ENCODE peak calls at places on chromosomes 4 and X, in six cellular contexts. G, K, V, H, U and O are unnamed samples.

GRCh38 chrX:103376118-103376978 is at the start of gene BEX3:
- DNase-seq in G (no peak), K (peak; percentile 59), V (no peak), H (peak; percentile 70), U (peak; percentile 69), O (peak; percentile 85)

GRCh38 chrX:120560405-120560841 is 339 bp downstream of the CUL4B start:
- DNase-seq in G (no peak), K (peak; percentile 39), V (no peak), H (no peak), U (no peak), O (no peak)

GRCh38 chr4:53913098-53913497 is 151.3 kb downstream of the CHIC2 start:
- DNase-seq in G (no peak), K (no peak), V (no peak), H (no peak), U (no peak), O (no peak)

GRCh38 chr4:84966382-84967291 is at the start of gene WDFY3:
- DNase-seq in G (peak; percentile 83), K (peak; percentile 89), V (no peak), H (peak; percentile 86), U (peak; percentile 83), O (peak; percentile 88)

GRCh38 chrX:20253232-20253543 is 13.5 kb downstream of the RPS6KA3 start:
- DNase-seq in G (no peak), K (no peak), V (no peak), H (no peak), U (no peak), O (no peak)

GRCh38 chr4:46931981-46932380 is 22.9 kb upstream of the COX7B2 start:
- DNase-seq in G (no peak), K (peak; percentile 70), V (peak; percentile 2), H (no peak), U (peak; percentile 3), O (no peak)

GRCh38 chr4:6041794-6042193 is 23.6 kb upstream of the C4orf50 start:
- DNase-seq in G (no peak), K (no peak), V (no peak), H (no peak), U (no peak), O (no peak)

GRCh38 chrX:94401426-94401825 is 727.4 kb downstream of the FAM133A start:
- DNase-seq in G (no peak), K (no peak), V (no peak), H (no peak), U (peak; percentile 0), O (no peak)

GRCh38 chrX:20487227-20487626 is 220.5 kb upstream of the RPS6KA3 start:
- DNase-seq in G (no peak), K (peak; percentile 24), V (no peak), H (no peak), U (no peak), O (no peak)

GRCh38 chr4:138158746-138159297 is 83.3 kb downstream of the SLC7A11 start:
- DNase-seq in G (peak; percentile 2), K (peak; percentile 91), V (no peak), H (no peak), U (no peak), O (no peak)

GRCh38 chr4:186780291-186781031 is 56.8 kb upstream of the FAT1 start:
- DNase-seq in G (no peak), K (peak; percentile 10), V (no peak), H (no peak), U (no peak), O (no peak)

GRCh38 chr4:81919238-81919637 is 447.5 kb upstream of the RASGEF1B start:
- DNase-seq in G (peak; percentile 35), K (peak; percentile 1), V (no peak), H (no peak), U (peak; percentile 28), O (peak; percentile 3)

GRCh38 chrX:10030570-10030969 is 63.4 kb downstream of the CLDN34 start:
- DNase-seq in G (no peak), K (peak; percentile 82), V (no peak), H (no peak), U (peak; percentile 92), O (no peak)

GRCh38 chr4:73883306-73883705 is 14.1 kb downstream of the CXCL1 start:
- DNase-seq in G (no peak), K (peak; percentile 79), V (no peak), H (no peak), U (no peak), O (no peak)

GRCh38 chrX:13248867-13249521 is 70.9 kb downstream of the ATXN3L start:
- DNase-seq in G (no peak), K (no peak), V (no peak), H (no peak), U (no peak), O (no peak)

GRCh38 chrX:94045724-94046123 is 371.7 kb downstream of the FAM133A start:
- DNase-seq in G (no peak), K (no peak), V (no peak), H (no peak), U (no peak), O (no peak)

GRCh38 chrX:128698528-128698927 is 646.3 kb upstream of the ACTRT1 start:
- DNase-seq in G (no peak), K (no peak), V (no peak), H (no peak), U (no peak), O (no peak)

GRCh38 chr4:119942806-119943205 is 123.8 kb downstream of the MAD2L1 start:
- DNase-seq in G (no peak), K (peak; percentile 63), V (no peak), H (no peak), U (no peak), O (no peak)

GRCh38 chrX:38061335-38061734 is 55.0 kb downstream of the SYTL5 start:
- DNase-seq in G (peak; percentile 2), K (peak; percentile 44), V (no peak), H (no peak), U (peak; percentile 2), O (no peak)

GRCh38 chrX:129653181-129653984 is 1.4 kb downstream of the APLN start:
- DNase-seq in G (no peak), K (no peak), V (no peak), H (no peak), U (no peak), O (no peak)

GRCh38 chr4:169342906-169343560 is 72.3 kb upstream of the SH3RF1 start:
- DNase-seq in G (no peak), K (peak; percentile 41), V (no peak), H (no peak), U (no peak), O (no peak)
- TF ChIP-seq RFX5 in G (no peak), K (no peak), V (no peak), H (no peak), U (no peak), O (no peak)

GRCh38 chrX:8189096-8189830 is 18.2 kb upstream of the VCX2 start:
- DNase-seq in G (no peak), K (no peak), V (no peak), H (no peak), U (no peak), O (no peak)
- TF ChIP-seq RFX5 in G (no peak), K (no peak), V (no peak), H (no peak), U (no peak), O (no peak)

GRCh38 chrX:115894087-115894486 is 276.5 kb upstream of the AGTR2 start:
- DNase-seq in G (peak; percentile 45), K (peak; percentile 33), V (peak; percentile 58), H (peak; percentile 33), U (peak; percentile 18), O (peak; percentile 62)

GRCh38 chrX:115895678-115896329 is 274.7 kb upstream of the AGTR2 start:
- DNase-seq in G (no peak), K (no peak), V (no peak), H (peak; percentile 20), U (no peak), O (no peak)

GRCh38 chrX:115896362-115896761 is 274.2 kb upstream of the AGTR2 start:
- DNase-seq in G (no peak), K (no peak), V (no peak), H (no peak), U (no peak), O (no peak)

GRCh38 chrX:115892056-115892708 is 278.4 kb upstream of the AGTR2 start:
- DNase-seq in G (no peak), K (no peak), V (no peak), H (peak; percentile 20), U (no peak), O (no peak)

GRCh38 chrX:115892787-115893671 is 277.5 kb upstream of the AGTR2 start:
- DNase-seq in G (peak; percentile 63), K (peak; percentile 54), V (peak; percentile 73), H (peak; percentile 44), U (no peak), O (peak; percentile 70)
- TF ChIP-seq RFX5 in G (no peak), K (no peak), V (no peak), H (no peak), U (no peak), O (no peak)

GRCh38 chrX:68685722-68686683 is 38.5 kb downstream of the STARD8 start:
- DNase-seq in G (peak; percentile 74), K (peak; percentile 76), V (no peak), H (peak; percentile 65), U (peak; percentile 50), O (peak; percentile 49)
- TF ChIP-seq RFX5 in G (no peak), K (no peak), V (no peak), H (no peak), U (no peak), O (no peak)

GRCh38 chr4:39698424-39699009 is 581 bp downstream of the UBE2K start:
- DNase-seq in G (peak; percentile 69), K (no peak), V (no peak), H (peak; percentile 81), U (no peak), O (peak; percentile 74)

GRCh38 chr4:39699676-39700409 is 1.9 kb downstream of the UBE2K start:
- DNase-seq in G (peak; percentile 71), K (peak; percentile 41), V (no peak), H (no peak), U (no peak), O (no peak)

GRCh38 chr4:39706334-39706733 is 8.4 kb downstream of the UBE2K start:
- DNase-seq in G (no peak), K (peak; percentile 89), V (no peak), H (peak; percentile 40), U (peak; percentile 60), O (no peak)

GRCh38 chr4:39700500-39700899 is 2.6 kb downstream of the UBE2K start:
- DNase-seq in G (peak; percentile 18), K (no peak), V (no peak), H (no peak), U (no peak), O (no peak)

GRCh38 chr4:39702716-39703115 is 4.8 kb downstream of the UBE2K start:
- DNase-seq in G (no peak), K (no peak), V (no peak), H (no peak), U (no peak), O (no peak)
- TF ChIP-seq RFX5 in G (no peak), K (no peak), V (no peak), H (no peak), U (no peak), O (no peak)

GRCh38 chr4:14151099-14151498 is 523.6 kb upstream of the BOD1L1 start:
- DNase-seq in G (no peak), K (peak; percentile 7), V (no peak), H (no peak), U (no peak), O (no peak)
- TF ChIP-seq RFX5 in G (no peak), K (no peak), V (no peak), H (no peak), U (no peak), O (no peak)